ENCODE peak calls at places on chromosomes 11 and 22, in six cellular contexts. A is HepG2, Z is SK-N-SH, L is GM12878, N is K562, I is H1. G is an unnamed sample.

GRCh38 chr11:16155448-16155847 is 200.9 kb downstream of the SOX6 start:
- DNase-seq in L (no peak), A (peak; percentile 28), N (no peak), I (no peak), Z (no peak), G (peak; percentile 33)

GRCh38 chr11:115665345-115665901 is 161.2 kb upstream of the CADM1 start:
- DNase-seq in Z (no peak), L (no peak), I (no peak), A (no peak), N (no peak), G (no peak)

GRCh38 chr11:93743316-93743715 is 1.8 kb downstream of the C11orf54 start:
- DNase-seq in Z (no peak), I (no peak), L (no peak), A (no peak), N (peak; percentile 26), G (peak; percentile 44)

GRCh38 chr22:20567993-20568417 is 60.6 kb downstream of the MED15 start:
- DNase-seq in N (peak; percentile 71), A (no peak), I (no peak), L (no peak), Z (no peak), G (no peak)

GRCh38 chr22:43975041-43975440 is 19.8 kb downstream of the SAMM50 start:
- DNase-seq in Z (no peak), N (no peak), I (no peak), L (no peak), A (no peak), G (no peak)

GRCh38 chr11:115663790-115664189 is 159.6 kb upstream of the CADM1 start:
- DNase-seq in A (no peak), I (no peak), N (no peak), Z (no peak), L (no peak), G (no peak)

GRCh38 chr22:31155425-31155824 is 4.6 kb upstream of the RNF185 start:
- DNase-seq in A (no peak), L (no peak), Z (no peak), N (no peak), I (no peak), G (no peak)

GRCh38 chr11:116865696-116866095 is 28.3 kb upstream of the APOA1 start:
- DNase-seq in Z (no peak), N (no peak), I (no peak), L (no peak), A (no peak), G (no peak)

DNA sequence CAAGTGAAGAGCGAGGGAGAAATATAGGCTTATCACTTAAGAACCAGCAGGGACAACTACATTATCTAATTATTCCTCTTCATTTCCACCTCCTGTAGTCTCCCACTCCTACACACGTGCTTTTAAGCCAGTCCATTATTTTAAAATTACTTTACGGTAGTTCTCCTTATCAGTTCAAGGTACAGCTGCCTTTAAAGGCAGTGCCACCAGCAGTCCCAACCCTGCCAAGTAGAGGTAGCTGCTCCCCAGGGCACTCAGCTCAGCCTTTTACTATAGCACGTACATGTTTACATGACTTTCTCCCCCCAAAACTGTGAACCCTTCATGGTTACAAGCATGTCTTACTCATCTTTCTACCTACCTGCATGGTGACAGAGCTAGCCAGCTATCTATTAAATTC is 161.5 kb upstream of the BLID start:
- DNase-seq in I (no peak), Z (no peak), N (no peak), L (no peak), A (no peak), G (no peak)
- TF ChIP-seq CHD2 in I (no peak), Z (no peak), N (no peak), L (no peak), A (no peak), G (no peak)

GRCh38 chr22:24894998-24895397 is 51.5 kb downstream of the LHFPL7 start:
- DNase-seq in A (peak; percentile 61), N (no peak), L (no peak), Z (peak; percentile 85), I (no peak), G (peak; percentile 72)
- H3K4me3 ChIP-seq in A (peak overlapping the region; percentile 13), N (no peak overlapping the region), L (no peak overlapping the region), Z (no peak overlapping the region), I (no peak overlapping the region), G (peak overlapping the region; percentile 13)

GRCh38 chr11:19866037-19866436 is 153.4 kb downstream of the NAV2 start:
- DNase-seq in L (no peak), A (no peak), N (no peak), Z (no peak), I (no peak), G (no peak)

GRCh38 chr11:19867064-19867463 is 154.4 kb downstream of the NAV2 start:
- DNase-seq in A (no peak), N (no peak), Z (no peak), L (no peak), I (no peak), G (no peak)

GRCh38 chr11:19868281-19868821 is 155.7 kb downstream of the NAV2 start:
- DNase-seq in A (no peak), L (no peak), I (no peak), N (no peak), Z (peak; percentile 31), G (no peak)

GRCh38 chr11:19861171-19861570 is 148.5 kb downstream of the NAV2 start:
- DNase-seq in I (no peak), L (no peak), Z (no peak), A (no peak), N (no peak), G (no peak)

DNA sequence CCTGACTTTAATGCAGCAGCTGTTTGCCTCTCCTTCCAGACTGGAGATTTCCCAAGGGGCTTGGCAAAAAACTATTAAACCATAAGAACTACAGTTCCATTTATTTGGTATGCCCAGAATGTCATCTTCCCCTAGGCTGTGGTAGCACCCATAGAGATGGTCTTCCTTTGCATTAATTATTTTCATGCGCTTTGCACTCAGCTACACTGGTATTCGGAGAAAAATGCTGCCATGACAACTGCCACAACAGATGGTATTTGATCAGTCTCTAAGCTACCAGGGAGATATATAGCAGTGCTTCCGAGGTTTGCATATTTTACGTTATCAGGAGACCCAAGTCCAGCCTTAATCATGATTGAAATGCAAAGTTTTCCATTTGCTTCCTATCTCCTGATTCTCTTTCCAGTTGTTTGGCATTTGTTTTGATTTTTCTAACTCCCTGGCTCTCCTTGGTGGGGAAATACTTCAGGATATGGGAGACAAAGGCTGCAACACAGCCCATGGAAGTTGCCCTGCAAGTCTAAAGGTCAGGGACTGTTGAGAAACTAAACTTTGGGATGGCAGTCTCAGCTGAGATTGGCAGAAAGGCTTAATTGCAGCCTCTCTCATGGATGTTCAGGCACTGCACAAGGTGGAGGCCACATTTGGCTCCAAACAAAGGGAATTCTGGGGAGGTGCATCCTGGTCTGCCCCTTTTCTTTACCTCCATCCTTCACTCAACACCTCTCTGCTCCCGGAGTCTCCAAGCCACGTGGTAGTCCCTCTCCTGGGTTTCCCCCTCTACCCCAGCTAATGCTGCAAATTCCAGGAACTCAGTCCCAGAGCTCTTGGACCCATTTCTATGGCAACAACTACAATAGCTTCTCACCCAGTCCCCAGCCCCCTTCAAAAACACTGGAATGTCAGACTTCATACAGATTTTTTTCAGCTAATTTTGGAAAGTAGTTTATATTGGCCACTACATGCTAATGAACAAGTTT is 151.8 kb downstream of the NAV2 start:
- DNase-seq in L (no peak), N (no peak), Z (no peak), I (no peak), A (peak; percentile 24), G (no peak)
- TF ChIP-seq CHD2 in L (no peak), N (no peak), Z (no peak), I (no peak), A (no peak), G (no peak)

GRCh38 chr11:1868056-1868635 is 15.3 kb downstream of the LSP1 start:
- DNase-seq in L (no peak), A (no peak), N (no peak), I (no peak), Z (no peak), G (no peak)
- H3K4me3 ChIP-seq in L (no peak overlapping the region), A (no peak overlapping the region), N (no peak overlapping the region), I (no peak overlapping the region), Z (no peak overlapping the region), G (no peak overlapping the region)

GRCh38 chr11:79670846-79671245 is 230.0 kb upstream of the TENM4 start:
- DNase-seq in Z (no peak), L (no peak), I (no peak), A (no peak), N (no peak), G (no peak)
- TF ChIP-seq CHD2 in Z (no peak), L (no peak), I (no peak), A (no peak), N (no peak), G (no peak)

GRCh38 chr11:70524096-70524922 is 126.0 kb downstream of the CTTN start:
- DNase-seq in Z (peak; percentile 59), L (no peak), N (no peak), A (no peak), I (no peak), G (no peak)

GRCh38 chr11:70521475-70522260 is 123.3 kb downstream of the CTTN start:
- DNase-seq in N (no peak), I (no peak), Z (peak; percentile 52), L (no peak), A (no peak), G (no peak)

GRCh38 chr11:70522261-70522612 is 123.9 kb downstream of the CTTN start:
- DNase-seq in I (no peak), L (no peak), A (no peak), Z (no peak), N (no peak), G (no peak)

GRCh38 chr11:70523384-70524095 is 125.2 kb downstream of the CTTN start:
- DNase-seq in I (peak; percentile 49), A (no peak), Z (peak; percentile 54), N (no peak), L (no peak), G (no peak)

GRCh38 chr11:70522613-70523311 is 124.4 kb downstream of the CTTN start:
- DNase-seq in A (no peak), I (peak; percentile 52), L (no peak), Z (peak; percentile 37), N (no peak), G (no peak)
- H3K4me3 ChIP-seq in A (no peak overlapping the region), I (no peak overlapping the region), L (no peak overlapping the region), Z (no peak overlapping the region), N (no peak overlapping the region), G (no peak overlapping the region)

DNA sequence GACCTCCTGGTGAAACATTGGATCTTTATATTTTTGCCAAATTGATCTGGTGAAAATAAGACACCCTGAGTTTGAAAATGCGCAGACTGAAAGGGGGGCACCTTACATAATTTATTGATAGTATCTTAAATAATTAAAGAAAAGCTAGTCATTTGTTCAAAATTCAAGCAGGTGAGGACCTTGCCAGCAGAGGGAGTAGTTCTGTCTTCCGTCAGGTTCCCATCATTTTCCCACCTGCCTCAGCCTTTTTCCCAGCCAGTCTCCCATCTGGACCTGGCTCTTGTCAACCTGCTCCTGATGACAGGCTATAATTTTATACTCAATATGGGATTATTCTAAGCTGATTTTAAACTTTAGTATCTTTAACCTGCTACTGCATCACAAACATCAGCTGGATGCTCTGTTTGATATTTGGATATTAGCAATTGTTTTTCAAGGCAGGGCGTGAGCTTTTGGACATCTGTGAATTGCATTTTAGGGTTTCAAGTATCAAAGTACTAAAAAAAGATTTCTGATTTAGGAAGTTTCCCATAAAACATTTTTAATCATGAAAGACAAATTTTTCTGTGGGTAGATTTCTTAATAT is 132.0 kb downstream of the ELP4 start:
- DNase-seq in N (peak; percentile 15), I (peak; percentile 59), A (peak; percentile 40), Z (peak; percentile 5), L (no peak), G (peak; percentile 64)
- TF ChIP-seq CHD2 in N (no peak), I (no peak), A (no peak), Z (no peak), L (no peak), G (no peak)